ENCODE peak calls at places on chromosome 21, in nine cellular contexts. P, Y, V, N, S, Q, W, T and X are unnamed samples.

GRCh38 chr21:29192999-29193563 is 62.6 kb downstream of the MAP3K7CL start:
- DNase-seq in Q (no peak), V (no peak), S (no peak), T (no peak), N (no peak), Y (peak), P (no peak), W (no peak), X (no peak)

GRCh38 chr21:39051561-39051949 is 131.7 kb downstream of the PSMG1 start:
- DNase-seq in N (no peak), T (no peak), Y (peak), Q (no peak), V (no peak), W (no peak), S (no peak), P (no peak), X (no peak)

GRCh38 chr21:33228455-33228854 is 1.3 kb upstream of the IFNAR2 start:
- DNase-seq in T (no peak), Q (no peak), Y (no peak), V (no peak), W (no peak), P (no peak), N (no peak), S (no peak), X (no peak)

GRCh38 chr21:33966324-33966949 is 50.8 kb upstream of the ATP5PO start:
- DNase-seq in V (no peak), N (no peak), W (no peak), P (no peak), Q (no peak), T (no peak), Y (no peak), S (peak), X (no peak)

GRCh38 chr21:32981096-32981495 is 44.6 kb upstream of the OLIG2 start:
- DNase-seq in P (no peak), S (peak), W (no peak), N (no peak), Y (no peak), T (no peak), V (no peak), Q (no peak), X (no peak)

GRCh38 chr21:31735518-31735992 is 3.6 kb upstream of the SCAF4 start:
- DNase-seq in P (no peak), Y (no peak), N (no peak), S (no peak), T (no peak), V (no peak), Q (no peak), W (no peak), X (no peak)

GRCh38 chr21:35398366-35398982 is 349.4 kb upstream of the RUNX1 start:
- DNase-seq in N (no peak), T (no peak), Y (no peak), P (no peak), S (no peak), W (no peak), V (no peak), Q (no peak), X (no peak)

GRCh38 chr21:32135401-32136363 is 143.2 kb downstream of the MIS18A start:
- DNase-seq in N (no peak), Y (peak), W (no peak), T (no peak), S (no peak), Q (peak), V (peak), P (no peak), X (peak)

GRCh38 chr21:43206231-43207042 is 37.6 kb downstream of the CRYAA start:
- DNase-seq in V (peak), Y (no peak), P (no peak), T (peak), W (no peak), Q (no peak), N (no peak), S (peak), X (no peak)

GRCh38 chr21:42411197-42411869 is 7.6 kb downstream of the UBASH3A start:
- DNase-seq in N (no peak), Q (no peak), S (no peak), Y (no peak), W (no peak), V (no peak), T (no peak), P (no peak), X (no peak)

GRCh38 chr21:45973475-45974072 is 8.0 kb upstream of the COL6A1 start:
- DNase-seq in W (peak), S (no peak), Q (peak), P (peak), T (peak), V (no peak), Y (peak), N (peak), X (peak)

GRCh38 chr21:36059823-36060158 is 535 bp downstream of the SETD4 start:
- DNase-seq in T (peak), W (peak), V (peak), Q (peak), N (no peak), Y (no peak), P (no peak), S (no peak), X (no peak)

GRCh38 chr21:44273046-44273445 is 11.3 kb upstream of the DNMT3L start:
- DNase-seq in Y (no peak), P (no peak), N (no peak), V (no peak), S (no peak), W (no peak), Q (no peak), T (no peak), X (no peak)

GRCh38 chr21:34808569-34809204 is 139.9 kb downstream of the CLIC6 start:
- DNase-seq in Y (peak), N (no peak), W (no peak), P (no peak), Q (no peak), S (peak), T (no peak), V (no peak), X (peak)

GRCh38 chr21:41670056-41670805 is 96.6 kb downstream of the RIPK4 start:
- DNase-seq in S (no peak), P (no peak), W (no peak), N (no peak), T (no peak), Q (no peak), V (no peak), Y (no peak), X (no peak)

GRCh38 chr21:17775431-17776126 is 43.6 kb downstream of the C21orf91 start:
- DNase-seq in W (no peak), N (peak), S (no peak), V (no peak), Y (no peak), Q (no peak), P (no peak), T (no peak), X (no peak)

GRCh38 chr21:45076245-45076661 is 1.9 kb downstream of the ADARB1 start:
- DNase-seq in P (no peak), S (no peak), Y (peak), T (no peak), N (no peak), W (no peak), V (no peak), Q (no peak), X (no peak)

GRCh38 chr21:35072960-35073359 is 23.9 kb upstream of the RUNX1 start:
- DNase-seq in Y (no peak), P (peak), N (no peak), Q (no peak), S (no peak), W (no peak), T (no peak), V (no peak), X (no peak)

GRCh38 chr21:46138383-46138970 is 16.9 kb downstream of the FTCD start:
- DNase-seq in V (no peak), Q (no peak), N (no peak), T (no peak), P (no peak), Y (no peak), W (no peak), S (no peak), X (no peak)

GRCh38 chr21:32130031-32130891 is 148.6 kb downstream of the MIS18A start:
- DNase-seq in N (no peak), T (no peak), P (no peak), Q (no peak), V (no peak), S (no peak), W (no peak), Y (no peak), X (no peak)

GRCh38 chr21:44925027-44925755 is 4.5 kb upstream of the ITGB2 start:
- DNase-seq in N (no peak), W (no peak), Q (no peak), T (no peak), V (no peak), Y (no peak), S (no peak), P (no peak), X (no peak)

GRCh38 chr21:17387030-17387617 is 125.7 kb upstream of the CXADR start:
- DNase-seq in Y (peak), W (peak), Q (no peak), P (peak), S (no peak), T (peak), N (peak), V (no peak), X (peak)

GRCh38 chr21:46100426-46100825 is 2.5 kb downstream of the COL6A2 start:
- DNase-seq in T (no peak), V (no peak), N (no peak), Y (peak), P (no peak), S (peak), Q (no peak), W (peak), X (no peak)

GRCh38 chr21:29342394-29342957 is 43.8 kb downstream of the BACH1 start:
- DNase-seq in S (no peak), P (peak), Q (peak), V (no peak), N (peak), Y (peak), W (no peak), T (no peak), X (peak)

GRCh38 chr21:45332415-45332814 is 44.7 kb upstream of the POFUT2 start:
- DNase-seq in S (no peak), N (no peak), Q (no peak), T (no peak), P (no peak), W (no peak), V (no peak), Y (no peak), X (no peak)

GRCh38 chr21:33938381-33938780 is 22.8 kb upstream of the ATP5PO start:
- DNase-seq in Q (no peak), T (no peak), Y (no peak), S (no peak), N (no peak), W (no peak), P (no peak), V (no peak), X (no peak)